ENCODE peak calls at places on chromosomes 3 and 15, in nine cellular contexts. One of them, this sample, is unnamed.

GRCh38 chr3:177827517-177828249 is 630.4 kb upstream of the TBL1XR1 start:
- ATAC-seq in foreskin keratinocyte: peak
- ATAC-seq in activated T-cell treated with anti-CD3 and anti-CD28 coated beads, Interleukin-2, amount 50 U/mL, for 4 hours: no peak
- ATAC-seq in sciatic nerve: no peak
- ATAC-seq in activated B cell treated with CpG ODN at 0.5 μM for 24 hours: no peak
- ATAC-seq in effector memory CD8-positive, alpha-beta T cell: no peak
- ATAC-seq in mucosa of descending colon: peak
- ATAC-seq in CD4-positive, alpha-beta T cell: no peak
- ATAC-seq in heart right ventricle: no peak
- ATAC-seq in this sample: peak

GRCh38 chr3:46100812-46101211 is 73.5 kb upstream of the XCR1 start:
- ATAC-seq in foreskin keratinocyte: no peak
- ATAC-seq in activated T-cell treated with anti-CD3 and anti-CD28 coated beads, Interleukin-2, amount 50 U/mL, for 4 hours: no peak
- ATAC-seq in sciatic nerve: peak
- ATAC-seq in activated B cell treated with CpG ODN at 0.5 μM for 24 hours: no peak
- ATAC-seq in effector memory CD8-positive, alpha-beta T cell: no peak
- ATAC-seq in mucosa of descending colon: peak
- ATAC-seq in CD4-positive, alpha-beta T cell: no peak
- ATAC-seq in heart right ventricle: no peak
- ATAC-seq in this sample: no peak

GRCh38 chr3:53162672-53163458 is 1.9 kb downstream of the PRKCD start:
- ATAC-seq in foreskin keratinocyte: peak
- ATAC-seq in activated T-cell treated with anti-CD3 and anti-CD28 coated beads, Interleukin-2, amount 50 U/mL, for 4 hours: peak
- ATAC-seq in sciatic nerve: peak
- ATAC-seq in activated B cell treated with CpG ODN at 0.5 μM for 24 hours: peak
- ATAC-seq in effector memory CD8-positive, alpha-beta T cell: peak
- ATAC-seq in mucosa of descending colon: peak
- ATAC-seq in CD4-positive, alpha-beta T cell: peak
- ATAC-seq in heart right ventricle: no peak
- ATAC-seq in this sample: no peak

GRCh38 chr3:64444619-64445317 is 219.5 kb upstream of the PRICKLE2 start:
- ATAC-seq in foreskin keratinocyte: peak
- ATAC-seq in activated T-cell treated with anti-CD3 and anti-CD28 coated beads, Interleukin-2, amount 50 U/mL, for 4 hours: no peak
- ATAC-seq in sciatic nerve: peak
- ATAC-seq in activated B cell treated with CpG ODN at 0.5 μM for 24 hours: no peak
- ATAC-seq in effector memory CD8-positive, alpha-beta T cell: no peak
- ATAC-seq in mucosa of descending colon: peak
- ATAC-seq in CD4-positive, alpha-beta T cell: no peak
- ATAC-seq in heart right ventricle: peak
- ATAC-seq in this sample: peak

GRCh38 chr3:60652829-60653228 is 598.4 kb downstream of the FHIT start:
- ATAC-seq in foreskin keratinocyte: no peak
- ATAC-seq in activated T-cell treated with anti-CD3 and anti-CD28 coated beads, Interleukin-2, amount 50 U/mL, for 4 hours: no peak
- ATAC-seq in sciatic nerve: no peak
- ATAC-seq in activated B cell treated with CpG ODN at 0.5 μM for 24 hours: no peak
- ATAC-seq in effector memory CD8-positive, alpha-beta T cell: no peak
- ATAC-seq in mucosa of descending colon: no peak
- ATAC-seq in CD4-positive, alpha-beta T cell: no peak
- ATAC-seq in heart right ventricle: no peak
- ATAC-seq in this sample: no peak

GRCh38 chr3:88019024-88019423 is 39.8 kb downstream of the CGGBP1 start:
- ATAC-seq in foreskin keratinocyte: no peak
- ATAC-seq in activated T-cell treated with anti-CD3 and anti-CD28 coated beads, Interleukin-2, amount 50 U/mL, for 4 hours: no peak
- ATAC-seq in sciatic nerve: no peak
- ATAC-seq in activated B cell treated with CpG ODN at 0.5 μM for 24 hours: no peak
- ATAC-seq in effector memory CD8-positive, alpha-beta T cell: peak
- ATAC-seq in mucosa of descending colon: peak
- ATAC-seq in CD4-positive, alpha-beta T cell: peak
- ATAC-seq in heart right ventricle: no peak
- ATAC-seq in this sample: no peak

GRCh38 chr15:57245714-57246113 is 130.6 kb upstream of the CGNL1 start:
- ATAC-seq in foreskin keratinocyte: no peak
- ATAC-seq in activated T-cell treated with anti-CD3 and anti-CD28 coated beads, Interleukin-2, amount 50 U/mL, for 4 hours: no peak
- ATAC-seq in sciatic nerve: no peak
- ATAC-seq in activated B cell treated with CpG ODN at 0.5 μM for 24 hours: no peak
- ATAC-seq in effector memory CD8-positive, alpha-beta T cell: no peak
- ATAC-seq in mucosa of descending colon: peak
- ATAC-seq in CD4-positive, alpha-beta T cell: no peak
- ATAC-seq in heart right ventricle: no peak
- ATAC-seq in this sample: no peak

GRCh38 chr3:45772341-45773035 is 23.8 kb downstream of the SLC6A20 start:
- ATAC-seq in foreskin keratinocyte: no peak
- ATAC-seq in activated T-cell treated with anti-CD3 and anti-CD28 coated beads, Interleukin-2, amount 50 U/mL, for 4 hours: peak
- ATAC-seq in sciatic nerve: no peak
- ATAC-seq in activated B cell treated with CpG ODN at 0.5 μM for 24 hours: no peak
- ATAC-seq in effector memory CD8-positive, alpha-beta T cell: peak
- ATAC-seq in mucosa of descending colon: no peak
- ATAC-seq in CD4-positive, alpha-beta T cell: peak
- ATAC-seq in heart right ventricle: no peak
- ATAC-seq in this sample: no peak

GRCh38 chr3:133857767-133858166 is 37.9 kb downstream of the RAB6B start:
- ATAC-seq in foreskin keratinocyte: no peak
- ATAC-seq in activated T-cell treated with anti-CD3 and anti-CD28 coated beads, Interleukin-2, amount 50 U/mL, for 4 hours: no peak
- ATAC-seq in sciatic nerve: no peak
- ATAC-seq in activated B cell treated with CpG ODN at 0.5 μM for 24 hours: no peak
- ATAC-seq in effector memory CD8-positive, alpha-beta T cell: no peak
- ATAC-seq in mucosa of descending colon: no peak
- ATAC-seq in CD4-positive, alpha-beta T cell: no peak
- ATAC-seq in heart right ventricle: no peak
- ATAC-seq in this sample: no peak

GRCh38 chr3:170330366-170330765 is 27.1 kb upstream of the SKIL start:
- ATAC-seq in foreskin keratinocyte: peak
- ATAC-seq in activated T-cell treated with anti-CD3 and anti-CD28 coated beads, Interleukin-2, amount 50 U/mL, for 4 hours: peak
- ATAC-seq in sciatic nerve: no peak
- ATAC-seq in activated B cell treated with CpG ODN at 0.5 μM for 24 hours: peak
- ATAC-seq in effector memory CD8-positive, alpha-beta T cell: no peak
- ATAC-seq in mucosa of descending colon: peak
- ATAC-seq in CD4-positive, alpha-beta T cell: no peak
- ATAC-seq in heart right ventricle: no peak
- ATAC-seq in this sample: no peak

GRCh38 chr3:158809642-158810041 is 7.8 kb downstream of the MFSD1 start:
- ATAC-seq in foreskin keratinocyte: no peak
- ATAC-seq in activated T-cell treated with anti-CD3 and anti-CD28 coated beads, Interleukin-2, amount 50 U/mL, for 4 hours: no peak
- ATAC-seq in sciatic nerve: peak
- ATAC-seq in activated B cell treated with CpG ODN at 0.5 μM for 24 hours: no peak
- ATAC-seq in effector memory CD8-positive, alpha-beta T cell: no peak
- ATAC-seq in mucosa of descending colon: peak
- ATAC-seq in CD4-positive, alpha-beta T cell: peak
- ATAC-seq in heart right ventricle: no peak
- ATAC-seq in this sample: no peak

GRCh38 chr3:115595611-115596010 is 27.7 kb upstream of the GAP43 start:
- ATAC-seq in foreskin keratinocyte: no peak
- ATAC-seq in activated T-cell treated with anti-CD3 and anti-CD28 coated beads, Interleukin-2, amount 50 U/mL, for 4 hours: no peak
- ATAC-seq in sciatic nerve: no peak
- ATAC-seq in activated B cell treated with CpG ODN at 0.5 μM for 24 hours: no peak
- ATAC-seq in effector memory CD8-positive, alpha-beta T cell: no peak
- ATAC-seq in mucosa of descending colon: no peak
- ATAC-seq in CD4-positive, alpha-beta T cell: no peak
- ATAC-seq in heart right ventricle: no peak
- ATAC-seq in this sample: no peak

This sample was measured in gastroesophageal sphincter.